ENCODE peak calls at places on chromosomes 11 and 22, in eight cellular contexts. Q is PC-3, B is Ammon's horn, P is osteocyte, K is ELF-1, Z is MM.1S, U is Panc1, M is COR-L47. N is an unnamed sample.

GRCh38 chr22:43244803-43245527 is 58.0 kb upstream of the TTLL12 start:
- DNase-seq in Z (no peak), K (no peak), P (no peak), M (no peak), B (no peak), Q (no peak), U (no peak), N (no peak)

GRCh38 chr11:43557553-43558031 is 122.9 kb upstream of the HSD17B12 start:
- DNase-seq in Z (no peak), U (no peak), K (peak; percentile 36), B (no peak), P (no peak), M (no peak), Q (peak; percentile 21), N (no peak)

GRCh38 chr22:23894710-23895598 is 771 bp downstream of the MIF start:
- DNase-seq in U (peak; percentile 28), K (peak; percentile 89), Z (peak; percentile 84), P (no peak), Q (peak; percentile 79), B (peak; percentile 69), M (peak; percentile 83), N (peak; percentile 71)

GRCh38 chr22:37019309-37020191 is at the start of the genes MPST and TST:
- DNase-seq in B (peak; percentile 89), P (peak; percentile 91), Q (peak; percentile 58), Z (peak; percentile 59), K (peak; percentile 52), M (peak; percentile 48), U (no peak), N (peak; percentile 37)

GRCh38 chr11:9710852-9711251 is 47.0 kb downstream of the SWAP70 start:
- DNase-seq in P (no peak), U (no peak), Z (no peak), Q (no peak), K (no peak), B (no peak), M (no peak), N (no peak)

GRCh38 chr11:65491614-65492386 is 7.0 kb upstream of the MALAT1 start:
- DNase-seq in K (peak; percentile 79), P (peak; percentile 90), M (peak; percentile 98), U (no peak), B (peak; percentile 77), Q (peak; percentile 94), Z (no peak), N (peak; percentile 95)

GRCh38 chr22:17785185-17786184 is 11.2 kb upstream of the BID start:
- DNase-seq in B (peak; percentile 58), K (peak; percentile 87), P (no peak), U (peak; percentile 47), Q (peak; percentile 70), Z (peak; percentile 71), M (peak; percentile 37), N (peak; percentile 33)

GRCh38 chr11:86508604-86509471 is 134.2 kb downstream of the CCDC81 start:
- DNase-seq in P (no peak), U (no peak), Q (peak; percentile 92), K (no peak), M (no peak), Z (no peak), B (no peak), N (peak; percentile 70)

GRCh38 chr11:96648991-96649390 is 259.2 kb downstream of the JRKL start:
- DNase-seq in B (no peak), Q (no peak), Z (no peak), M (no peak), U (no peak), K (peak; percentile 6), P (no peak), N (no peak)

GRCh38 chr11:69771466-69771865 is 3.7 kb downstream of the FGF4 start:
- DNase-seq in U (no peak), P (no peak), B (no peak), Q (no peak), M (no peak), Z (no peak), K (no peak), N (no peak)

GRCh38 chr11:43708776-43709175 is 28.2 kb downstream of the HSD17B12 start:
- DNase-seq in Z (no peak), P (no peak), U (no peak), M (no peak), K (no peak), Q (peak; percentile 10), B (no peak), N (no peak)

GRCh38 chr22:47344414-47344813 is 582.0 kb downstream of the TBC1D22A start:
- DNase-seq in P (peak; percentile 65), K (no peak), B (no peak), U (no peak), M (no peak), Q (no peak), Z (no peak), N (no peak)

GRCh38 chr11:61972112-61972795 is 4.8 kb upstream of the FTH1 start:
- DNase-seq in U (no peak), Z (no peak), Q (no peak), K (peak; percentile 47), P (no peak), B (no peak), M (no peak), N (no peak)

GRCh38 chr11:74957937-74958629 is 9.0 kb downstream of the SPCS2 start:
- DNase-seq in B (no peak), P (no peak), Q (no peak), U (no peak), Z (no peak), K (no peak), M (no peak), N (no peak)

GRCh38 chr11:74220376-74220775 is 49.3 kb downstream of the PPME1 start:
- DNase-seq in M (no peak), K (no peak), Z (no peak), P (no peak), U (no peak), Q (no peak), B (no peak), N (no peak)

GRCh38 chr11:3127706-3128355 is 37.3 kb downstream of the OSBPL5 start:
- DNase-seq in K (no peak), Z (no peak), M (no peak), Q (no peak), P (no peak), B (no peak), U (no peak), N (no peak)

GRCh38 chr22:17199131-17199731 is 20.0 kb downstream of the ADA2 start:
- DNase-seq in P (no peak), U (no peak), Q (no peak), M (no peak), Z (no peak), K (peak; percentile 90), B (peak; percentile 21), N (no peak)

GRCh38 chr22:36406139-36406538 is 18.4 kb upstream of the MYH9 start:
- DNase-seq in K (no peak), B (no peak), P (no peak), Z (peak; percentile 24), M (no peak), Q (no peak), U (no peak), N (no peak)

N was measured in HT1080.